ENCODE peak calls at places on chromosomes 3 and 15, in ten cellular contexts. K, L, B, W, F, E, T, Q, P and V are unnamed samples. For H3K27me3, the result is how much of the 10 kb centered on the place peaks cover.

GRCh38 chr15:42461261-42461660 is 29.7 kb downstream of the ZNF106 start:
- DNase-seq in W (no peak), Q (no peak), F (no peak), E (no peak), L (no peak), T (no peak), B (peak), K (no peak), P (no peak), V (no peak)

GRCh38 chr15:40830884-40831283 is 2.4 kb upstream of the PPP1R14D start:
- DNase-seq in F (no peak), E (no peak), T (no peak), W (no peak), L (no peak), P (no peak), Q (no peak), B (no peak), K (no peak), V (no peak)

GRCh38 chr3:55631766-55632331 is 144.7 kb upstream of the WNT5A start:
- DNase-seq in F (no peak), W (no peak), B (no peak), K (no peak), E (no peak), L (no peak), T (no peak), Q (no peak), P (no peak), V (no peak)

GRCh38 chr3:192897005-192897404 is 20.7 kb downstream of the MB21D2 start:
- DNase-seq in P (no peak), Q (no peak), K (no peak), T (no peak), L (no peak), E (no peak), F (no peak), W (no peak), B (no peak), V (no peak)

GRCh38 chr3:55485208-55485791 is 1.8 kb downstream of the WNT5A start:
- DNase-seq in L (peak), F (peak), K (peak), Q (peak), W (peak), B (peak), P (peak), E (no peak), T (peak), V (no peak)

GRCh38 chr3:42264399-42265058 is 1.5 kb downstream of the CCK start:
- DNase-seq in K (peak), P (peak), E (peak), Q (peak), L (no peak), T (peak), F (peak), B (peak), W (peak), V (no peak)

GRCh38 chr3:128011140-128011539 is 41.1 kb upstream of the SEC61A1 start:
- DNase-seq in E (no peak), K (peak), B (peak), T (peak), W (no peak), F (no peak), P (peak), L (peak), Q (no peak), V (no peak)

GRCh38 chr15:91853968-91854943 is 748 bp downstream of the SLCO3A1 start:
- DNase-seq in W (peak), E (peak), K (peak), P (peak), T (no peak), L (no peak), Q (peak), B (peak), F (peak), V (no peak)

GRCh38 chr15:79243723-79244122 is 38.8 kb upstream of the ANKRD34C start:
- DNase-seq in T (no peak), L (no peak), K (no peak), W (peak), E (no peak), Q (no peak), B (no peak), F (no peak), P (no peak), V (no peak)

GRCh38 chr15:40746916-40747418 is 8.1 kb downstream of the RMDN3 start:
- DNase-seq in Q (no peak), W (no peak), P (peak), L (no peak), T (peak), K (no peak), B (peak), F (no peak), E (no peak), V (no peak)

GRCh38 chr3:183253961-183254815 is 1.1 kb downstream of the B3GNT5 start:
- DNase-seq in B (peak), F (peak), W (peak), E (no peak), L (peak), Q (peak), P (peak), T (peak), K (no peak), V (no peak)

GRCh38 chr3:66220066-66220465 is 735 bp upstream of the SLC25A26 start:
- DNase-seq in Q (no peak), B (no peak), P (no peak), K (no peak), W (no peak), L (no peak), T (no peak), F (no peak), E (no peak), V (no peak)
- H3K4me3 ChIP-seq in Q (peak), B (peak), P (peak), K (no peak), W (peak), L (peak), T (no peak), F (peak), E (peak), V (peak)

DNA sequence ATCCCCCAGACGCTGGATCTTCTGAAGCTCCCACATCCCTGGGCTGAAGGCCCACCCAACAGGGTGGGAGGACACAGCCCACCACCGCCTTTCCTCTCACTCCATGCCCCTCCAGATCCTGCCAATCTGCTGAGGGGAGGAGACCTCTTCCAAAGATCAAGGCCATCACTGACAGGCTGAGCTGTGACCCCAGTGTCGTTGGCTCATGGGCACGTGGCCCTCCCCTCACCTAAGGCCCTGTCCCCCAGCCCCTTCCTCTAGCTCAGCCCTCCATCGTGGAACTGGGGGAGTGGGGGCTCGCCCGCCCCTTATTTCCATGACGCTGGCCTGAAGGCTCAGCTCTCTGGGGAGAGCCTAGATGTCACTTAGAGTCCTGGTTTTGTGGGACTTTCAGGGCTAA is 10.4 kb downstream of the C3orf18 start:
- DNase-seq in F (no peak), P (no peak), K (no peak), L (no peak), Q (no peak), E (no peak), T (no peak), B (no peak), W (no peak), V (no peak)
- TF ChIP-seq CTCF in F (no peak), P (no peak), K (no peak), L (no peak), Q (no peak), E (no peak), T (no peak), B (no peak), W (no peak), V (no peak)

GRCh38 chr3:194022052-194022451 is 113.9 kb upstream of the HES1 start:
- DNase-seq in E (no peak), B (no peak), P (no peak), W (no peak), Q (no peak), F (no peak), L (no peak), K (no peak), T (no peak), V (no peak)
- H3K27me3 ChIP-seq in E (under half), B (under half), P (under half), W (under half), Q (under half), F (under half), L (under half), K (under half), T (under half), V (under half)

DNA sequence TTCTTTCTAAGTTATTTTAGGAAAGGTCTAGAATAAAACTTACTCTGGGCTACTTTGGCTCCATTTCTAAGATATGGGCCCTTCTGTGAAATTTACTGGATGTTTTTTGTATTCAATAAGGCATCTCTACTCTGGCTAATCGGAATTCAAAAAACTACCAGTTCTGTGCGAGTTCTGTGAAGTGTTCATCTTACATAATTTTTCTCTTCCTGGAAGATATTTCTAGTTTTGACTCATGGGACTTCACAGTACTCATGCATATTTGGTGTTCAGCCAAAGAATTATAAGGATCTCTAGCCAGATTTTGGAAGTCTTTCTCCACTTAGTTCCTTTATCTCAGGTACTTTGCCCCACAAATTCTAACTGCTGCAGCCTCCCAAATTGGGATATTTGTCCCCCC is 46.4 kb upstream of the MBNL1 start:
- DNase-seq in F (no peak), L (peak), Q (no peak), T (peak), B (no peak), W (no peak), P (no peak), K (no peak), E (no peak), V (peak)
- H3K4me3 ChIP-seq in F (no peak), L (no peak), Q (no peak), T (no peak), B (no peak), W (no peak), P (no peak), K (no peak), E (no peak), V (no peak)